ENCODE peak calls at places on chromosomes 6 and 20, in six cellular contexts. Q is bronchial epithelial cell, A is breast epithelium, S is fibroblast of lung, V is Caco-2, I is brain microvascular endothelial cell. W is an unnamed sample.

GRCh38 chr6:163991326-163991725 is 576.8 kb downstream of the QKI start:
- DNase-seq in Q (no peak), A (no peak), S (no peak), V (no peak), I (no peak), W (no peak)

GRCh38 chr6:42453027-42453648 is 1.4 kb upstream of the TRERF1 start:
- DNase-seq in Q (peak; percentile 69), A (peak; percentile 80), S (peak; percentile 92), V (peak; percentile 72), I (peak; percentile 83), W (no peak)

GRCh38 chr6:77638129-77638830 is 14.6 kb upstream of the MEI4 start:
- DNase-seq in Q (no peak), A (no peak), S (no peak), V (no peak), I (peak; percentile 52), W (no peak)

GRCh38 chr6:85892346-85892745 is 249.7 kb upstream of the SYNCRIP start:
- DNase-seq in Q (no peak), A (no peak), S (no peak), V (no peak), I (no peak), W (no peak)

GRCh38 chr6:89034586-89035251 is 45.8 kb upstream of the PNRC1 start:
- DNase-seq in Q (peak; percentile 94), A (no peak), S (peak; percentile 95), V (no peak), I (no peak), W (no peak)

GRCh38 chr6:41275489-41275888 is 11.0 kb downstream of the TREM1 start:
- DNase-seq in Q (no peak), A (no peak), S (no peak), V (no peak), I (no peak), W (no peak)

GRCh38 chr20:57749131-57749690 is 39.4 kb upstream of the PMEPA1 start:
- DNase-seq in Q (peak; percentile 9), A (no peak), S (no peak), V (no peak), I (no peak), W (no peak)

GRCh38 chr6:134529921-134530320 is 212.0 kb upstream of the SGK1 start:
- DNase-seq in Q (peak; percentile 82), A (no peak), S (no peak), V (no peak), I (no peak), W (peak; percentile 44)

GRCh38 chr6:45830441-45831139 is 185.1 kb downstream of the CLIC5 start:
- DNase-seq in Q (peak; percentile 46), A (no peak), S (no peak), V (no peak), I (no peak), W (no peak)

GRCh38 chr20:23248524-23248923 is 102.1 kb upstream of the NXT1 start:
- DNase-seq in Q (no peak), A (no peak), S (no peak), V (no peak), I (no peak), W (no peak)

GRCh38 chr6:474454-475185 is 83.1 kb downstream of the IRF4 start:
- DNase-seq in Q (no peak), A (no peak), S (no peak), V (no peak), I (peak; percentile 21), W (no peak)

GRCh38 chr6:31037692-31038091 is 27.4 kb downstream of the MUC22 start:
- DNase-seq in Q (peak; percentile 48), A (no peak), S (no peak), V (no peak), I (peak; percentile 15), W (peak; percentile 39)

GRCh38 chr20:37668166-37668565 is 25.7 kb upstream of the CTNNBL1 start:
- DNase-seq in Q (no peak), A (no peak), S (no peak), V (no peak), I (no peak), W (no peak)

GRCh38 chr20:35902545-35902941 is 51.8 kb downstream of the SCAND1 start:
- DNase-seq in Q (peak; percentile 35), A (no peak), S (no peak), V (peak; percentile 67), I (no peak), W (no peak)

GRCh38 chr20:20743511-20744169 is 31.2 kb upstream of the RALGAPA2 start:
- DNase-seq in Q (peak; percentile 8), A (no peak), S (peak; percentile 49), V (no peak), I (no peak), W (no peak)

GRCh38 chr6:11428351-11428750 is 109.2 kb upstream of the TMEM170B start:
- DNase-seq in Q (no peak), A (no peak), S (no peak), V (no peak), I (no peak), W (no peak)

GRCh38 chr6:52498538-52499017 is 78.3 kb downstream of the TRAM2 start:
- DNase-seq in Q (no peak), A (no peak), S (no peak), V (no peak), I (no peak), W (no peak)

GRCh38 chr6:151757506-151757955 is 50.0 kb upstream of the ESR1 start:
- DNase-seq in Q (no peak), A (no peak), S (no peak), V (no peak), I (no peak), W (no peak)

GRCh38 chr20:7155282-7155681 is 387.8 kb downstream of the BMP2 start:
- DNase-seq in Q (peak; percentile 73), A (no peak), S (no peak), V (no peak), I (no peak), W (no peak)

GRCh38 chr6:54404791-54405190 is 96.5 kb downstream of the TINAG start:
- DNase-seq in Q (no peak), A (no peak), S (peak; percentile 3), V (no peak), I (no peak), W (no peak)

GRCh38 chr20:23606652-23607049 is 934 bp upstream of the CST9 start:
- DNase-seq in Q (peak; percentile 68), A (peak; percentile 85), S (peak; percentile 75), V (peak; percentile 87), I (peak; percentile 64), W (no peak)

GRCh38 chr20:44961868-44962267 is 1.7 kb upstream of the TOMM34 start:
- DNase-seq in Q (peak; percentile 54), A (no peak), S (no peak), V (peak; percentile 38), I (peak; percentile 58), W (no peak)

GRCh38 chr6:46876126-46876525 is 45.6 kb downstream of the ADGRF5 start:
- DNase-seq in Q (peak; percentile 99), A (peak; percentile 64), S (no peak), V (no peak), I (no peak), W (no peak)

GRCh38 chr6:158519761-158520160 is 40.1 kb upstream of the TMEM181 start:
- DNase-seq in Q (no peak), A (no peak), S (no peak), V (no peak), I (no peak), W (no peak)

GRCh38 chr20:24620937-24621519 is 151.6 kb downstream of the SYNDIG1 start:
- DNase-seq in Q (no peak), A (no peak), S (no peak), V (no peak), I (no peak), W (no peak)

GRCh38 chr6:113122060-113122459 is 735.1 kb upstream of the MARCKS start:
- DNase-seq in Q (peak; percentile 83), A (no peak), S (peak; percentile 76), V (peak; percentile 38), I (peak; percentile 94), W (peak; percentile 68)

GRCh38 chr6:71887006-71887743 is 825 bp downstream of the RIMS1 start:
- DNase-seq in Q (no peak), A (no peak), S (no peak), V (no peak), I (no peak), W (no peak)
- H3K4me3 ChIP-seq in Q (no peak overlapping the region), A (peak overlapping the region; percentile 46), S (peak overlapping the region; percentile 29), V (peak overlapping the region; percentile 58), I (peak overlapping the region; percentile 54), W (peak overlapping the region; percentile 52)

DNA sequence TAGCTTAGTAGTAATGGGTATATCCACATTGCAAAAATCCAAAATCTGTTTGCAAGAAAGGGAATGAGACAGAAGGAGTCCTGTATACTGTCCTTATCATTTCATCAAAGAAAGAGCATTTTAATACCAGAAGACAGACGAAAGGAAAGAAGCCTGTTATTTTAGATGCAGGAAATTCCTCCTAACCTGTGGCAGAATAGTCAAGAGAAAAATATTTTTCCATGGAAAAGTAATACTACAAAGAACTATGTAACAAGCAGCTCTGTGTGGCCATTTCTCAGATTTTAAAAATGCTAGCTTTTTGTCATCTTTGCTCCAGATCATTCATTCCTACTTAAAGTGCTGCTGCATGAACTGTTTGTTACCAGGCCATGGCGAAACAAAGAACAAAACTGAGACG is 72.9 kb upstream of the SCP2D1 start:
- DNase-seq in Q (no peak), A (no peak), S (no peak), V (no peak), I (no peak), W (no peak)
- TF ChIP-seq CTCF in Q (no peak), A (no peak), S (no peak), V (no peak), I (no peak), W (no peak)

GRCh38 chr20:43463864-43464785 is 6.4 kb downstream of the SRSF6 start:
- DNase-seq in Q (no peak), A (no peak), S (no peak), V (no peak), I (no peak), W (no peak)
- H3K36me3 ChIP-seq in Q (peaks cover 17% of the 10 kb centered on the region), A (peaks cover 11% of the 10 kb centered on the region), S (peaks cover 19% of the 10 kb centered on the region), V (peaks cover 8% of the 10 kb centered on the region), I (peaks cover 76% of the 10 kb centered on the region), W (peaks cover 16% of the 10 kb centered on the region)

DNA sequence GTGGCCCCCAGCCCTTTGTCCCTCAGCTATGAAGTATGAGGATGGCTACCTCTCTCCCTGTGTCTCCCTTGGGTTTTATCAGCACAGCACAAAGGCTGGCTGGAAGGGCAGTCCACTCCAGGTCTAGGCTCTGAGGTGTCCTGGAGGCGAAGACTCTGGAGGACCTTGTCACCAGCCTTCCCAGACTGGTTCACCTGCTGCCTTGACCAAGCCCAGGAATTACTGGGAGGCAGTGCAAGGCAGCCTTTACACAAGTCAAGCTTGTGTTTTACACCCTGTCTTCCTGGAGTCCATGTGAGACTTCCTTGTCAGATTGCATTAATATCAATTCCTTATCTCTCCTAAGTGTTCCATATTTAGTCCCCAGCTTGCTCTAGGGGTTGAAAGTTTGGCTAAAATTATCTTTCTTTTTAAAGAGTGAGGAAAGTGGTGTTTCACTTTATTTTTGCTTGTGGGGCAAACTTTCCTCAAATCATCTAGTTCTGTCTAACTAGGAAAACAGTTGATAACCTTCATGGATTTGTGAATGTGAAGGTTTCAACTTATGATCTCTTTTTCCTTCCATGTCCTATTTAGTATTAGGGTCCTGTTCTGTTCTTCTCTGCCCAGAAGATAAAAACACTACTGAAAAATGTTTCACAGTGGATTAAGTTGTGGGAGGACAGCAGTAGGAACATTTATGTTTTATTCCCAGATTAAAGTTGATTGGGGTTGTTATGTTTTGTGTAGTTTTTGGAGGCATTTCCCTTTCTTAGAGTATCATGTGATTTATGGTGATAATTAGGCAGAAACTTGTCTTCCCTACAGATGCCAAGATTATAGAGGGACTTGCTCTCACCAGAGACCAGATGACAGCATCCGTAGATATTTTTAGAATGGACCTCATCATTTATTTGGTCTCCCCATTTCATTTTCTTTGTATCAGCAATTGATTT is 114.8 kb downstream of the FOXO3 start:
- DNase-seq in Q (no peak), A (no peak), S (no peak), V (no peak), I (no peak), W (no peak)
- H3K4me3 ChIP-seq in Q (no peak overlapping the region), A (no peak overlapping the region), S (no peak overlapping the region), V (no peak overlapping the region), I (no peak overlapping the region), W (no peak overlapping the region)

W was measured in BJ.